ENCODE peak calls at places on chromosomes 1 and 21, in five cellular contexts. N is brain microvascular endothelial cell, U is tibial nerve, A is GM12865, S is A549. I is an unnamed sample.

GRCh38 chr21:44831227-44831626 is 13.4 kb upstream of the SUMO3 start:
- DNase-seq in N (no peak), U (no peak), A (no peak), S (no peak), I (no peak)

GRCh38 chr1:114716304-114717158 is at the start of gene NRAS:
- DNase-seq in N (peak), U (peak), A (peak), S (peak), I (peak)

GRCh38 chr1:246597340-246597739 is 31.1 kb downstream of the CNST start:
- DNase-seq in N (peak), U (no peak), A (no peak), S (no peak), I (peak)

GRCh38 chr21:28554660-28555475 is 437.8 kb downstream of the LTN1 start:
- DNase-seq in N (peak), U (no peak), A (no peak), S (no peak), I (no peak)

GRCh38 chr1:29237906-29238600 is 1.7 kb downstream of the PTPRU start:
- DNase-seq in N (peak), U (no peak), A (no peak), S (no peak), I (no peak)

GRCh38 chr1:31180338-31180737 is 59.3 kb downstream of the NKAIN1 start:
- DNase-seq in N (no peak), U (no peak), A (no peak), S (no peak), I (no peak)

GRCh38 chr1:152109998-152110294 is 5.3 kb downstream of the TCHH start:
- DNase-seq in N (no peak), U (no peak), A (no peak), S (no peak), I (no peak)

GRCh38 chr1:219927298-219927955 is 930 bp downstream of the SLC30A10 start:
- DNase-seq in N (no peak), U (no peak), A (no peak), S (no peak), I (no peak)

GRCh38 chr21:44486302-44486701 is 31.0 kb downstream of the LRRC3 start:
- DNase-seq in N (no peak), U (no peak), A (no peak), S (no peak), I (no peak)

GRCh38 chr1:242017580-242018233 is 18.8 kb upstream of the MAP1LC3C start:
- DNase-seq in N (peak), U (peak), A (peak), S (peak), I (no peak)

GRCh38 chr1:176462671-176463225 is at the start of gene PAPPA2:
- DNase-seq in N (no peak), U (no peak), A (no peak), S (no peak), I (no peak)

GRCh38 chr1:187943606-187944403 is 1115.1 kb downstream of the PLA2G4A start:
- DNase-seq in N (no peak), U (no peak), A (no peak), S (no peak), I (no peak)

GRCh38 chr1:67590329-67590728 is 94.7 kb upstream of the GADD45A start:
- DNase-seq in N (peak), U (peak), A (no peak), S (no peak), I (peak)

GRCh38 chr1:201676651-201677050 is 137.7 kb downstream of the NAV1 start:
- DNase-seq in N (no peak), U (no peak), A (no peak), S (no peak), I (no peak)

GRCh38 chr1:220810179-220810653 is 23.5 kb downstream of the MTARC1 start:
- DNase-seq in N (peak), U (peak), A (peak), S (peak), I (no peak)

GRCh38 chr1:53581476-53581875 is 122.3 kb downstream of the DMRTB1 start:
- DNase-seq in N (no peak), U (no peak), A (no peak), S (no peak), I (no peak)

GRCh38 chr21:32994305-32994704 is 31.4 kb upstream of the OLIG2 start:
- DNase-seq in N (peak), U (no peak), A (peak), S (no peak), I (no peak)

GRCh38 chr1:29176567-29176966 is 5.1 kb downstream of the SRSF4 start:
- DNase-seq in N (no peak), U (no peak), A (no peak), S (no peak), I (peak)

GRCh38 chr1:163472267-163472666 is 150.5 kb downstream of the NUF2 start:
- DNase-seq in N (no peak), U (no peak), A (no peak), S (no peak), I (no peak)

GRCh38 chr1:230399321-230400006 is 26.7 kb downstream of the PGBD5 start:
- DNase-seq in N (no peak), U (no peak), A (no peak), S (no peak), I (no peak)

GRCh38 chr1:11505591-11506538 is 26.9 kb downstream of the DISP3 start:
- DNase-seq in N (no peak), U (no peak), A (no peak), S (no peak), I (no peak)

GRCh38 chr1:18641005-18641941 is 10.6 kb downstream of the PAX7 start:
- DNase-seq in N (no peak), U (no peak), A (no peak), S (no peak), I (no peak)

GRCh38 chr1:35031103-35031452 is 667 bp downstream of the ZMYM6 start:
- DNase-seq in N (peak), U (no peak), A (peak), S (peak), I (no peak)

GRCh38 chr1:161948435-161948834 is 75.2 kb downstream of the OLFML2B start:
- DNase-seq in N (no peak), U (no peak), A (no peak), S (no peak), I (no peak)

GRCh38 chr21:32437729-32438128 is 25.2 kb downstream of the EVA1C start:
- DNase-seq in N (no peak), U (no peak), A (no peak), S (no peak), I (no peak)

DNA sequence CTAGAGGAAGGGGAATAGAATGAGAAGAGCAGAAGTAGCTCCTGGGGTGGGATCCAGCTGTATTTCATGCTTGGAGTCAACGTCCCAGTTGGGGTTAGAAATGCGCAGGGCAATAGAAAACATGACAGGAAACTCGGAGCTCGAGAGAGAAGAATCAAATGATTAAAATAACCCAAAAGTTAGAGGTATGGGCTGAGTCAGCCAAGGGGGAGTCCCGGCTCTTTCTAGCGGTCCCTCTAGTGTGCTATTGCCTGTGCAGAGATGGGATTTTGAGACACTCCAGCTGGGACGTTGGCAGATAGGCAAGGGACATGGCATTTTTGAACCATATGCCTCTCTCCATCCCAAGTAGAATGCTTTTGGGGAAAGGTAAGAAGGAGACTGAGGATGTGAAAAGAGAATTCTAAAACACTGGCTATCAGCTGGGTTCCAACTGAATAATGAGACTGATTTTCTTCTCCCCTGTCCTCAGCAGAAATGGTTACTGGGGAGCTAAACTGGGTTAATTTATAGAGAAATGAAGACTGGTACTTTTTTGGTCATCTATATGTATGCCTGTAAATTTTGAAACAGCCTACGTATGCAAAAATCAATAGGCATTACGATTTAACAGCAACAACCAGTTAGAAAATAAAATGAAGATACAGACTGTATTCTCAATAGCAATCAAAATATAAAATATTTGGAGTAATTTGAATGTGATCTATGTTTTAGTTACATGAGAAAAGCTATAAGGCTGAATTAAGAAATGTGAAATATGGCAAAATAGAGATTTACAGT is 7.0 kb upstream of the VPS26C start:
- DNase-seq in N (no peak), U (no peak), A (peak), S (no peak), I (no peak)
- H3K4me3 ChIP-seq in N (no peak), U (no peak), A (peak), S (no peak), I (no peak)

DNA sequence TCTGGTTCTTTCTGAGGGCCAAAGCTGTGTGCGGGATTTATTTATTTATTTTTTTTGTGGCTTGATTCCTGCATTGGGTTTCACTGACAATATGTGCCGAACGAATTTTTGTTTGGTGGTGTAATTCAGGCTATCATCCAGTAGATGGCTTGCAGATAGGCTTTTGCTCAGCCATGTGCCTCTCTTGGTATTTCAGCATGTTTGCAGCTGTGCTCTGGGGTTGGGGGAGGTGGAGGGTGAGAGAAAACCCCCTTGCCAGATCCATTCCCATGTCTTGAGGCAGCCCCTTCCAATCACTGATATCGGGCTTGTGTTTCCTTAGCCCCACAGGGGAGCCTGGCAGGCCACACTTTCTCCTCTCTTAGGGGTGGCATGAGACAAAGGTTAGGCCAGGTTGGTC is 302.4 kb downstream of the PTGER3 start:
- DNase-seq in N (no peak), U (no peak), A (no peak), S (no peak), I (no peak)
- TF ChIP-seq CTCF in N (no peak), U (no peak), A (peak), S (no peak), I (peak)

GRCh38 chr1:37318490-37318889 is 155.9 kb upstream of the ZC3H12A start:
- DNase-seq in N (no peak), U (no peak), A (no peak), S (no peak), I (no peak)

GRCh38 chr1:37323486-37324377 is 150.6 kb upstream of the ZC3H12A start:
- DNase-seq in N (peak), U (no peak), A (peak), S (peak), I (no peak)

GRCh38 chr1:37315236-37315870 is 159.0 kb upstream of the ZC3H12A start:
- DNase-seq in N (no peak), U (no peak), A (no peak), S (no peak), I (no peak)

GRCh38 chr1:37317870-37318431 is 156.4 kb upstream of the ZC3H12A start:
- DNase-seq in N (no peak), U (no peak), A (no peak), S (no peak), I (no peak)

GRCh38 chr1:37319284-37319683 is 155.1 kb upstream of the ZC3H12A start:
- DNase-seq in N (no peak), U (no peak), A (no peak), S (no peak), I (no peak)
- H3K4me3 ChIP-seq in N (no peak), U (no peak), A (no peak), S (no peak), I (no peak)

DNA sequence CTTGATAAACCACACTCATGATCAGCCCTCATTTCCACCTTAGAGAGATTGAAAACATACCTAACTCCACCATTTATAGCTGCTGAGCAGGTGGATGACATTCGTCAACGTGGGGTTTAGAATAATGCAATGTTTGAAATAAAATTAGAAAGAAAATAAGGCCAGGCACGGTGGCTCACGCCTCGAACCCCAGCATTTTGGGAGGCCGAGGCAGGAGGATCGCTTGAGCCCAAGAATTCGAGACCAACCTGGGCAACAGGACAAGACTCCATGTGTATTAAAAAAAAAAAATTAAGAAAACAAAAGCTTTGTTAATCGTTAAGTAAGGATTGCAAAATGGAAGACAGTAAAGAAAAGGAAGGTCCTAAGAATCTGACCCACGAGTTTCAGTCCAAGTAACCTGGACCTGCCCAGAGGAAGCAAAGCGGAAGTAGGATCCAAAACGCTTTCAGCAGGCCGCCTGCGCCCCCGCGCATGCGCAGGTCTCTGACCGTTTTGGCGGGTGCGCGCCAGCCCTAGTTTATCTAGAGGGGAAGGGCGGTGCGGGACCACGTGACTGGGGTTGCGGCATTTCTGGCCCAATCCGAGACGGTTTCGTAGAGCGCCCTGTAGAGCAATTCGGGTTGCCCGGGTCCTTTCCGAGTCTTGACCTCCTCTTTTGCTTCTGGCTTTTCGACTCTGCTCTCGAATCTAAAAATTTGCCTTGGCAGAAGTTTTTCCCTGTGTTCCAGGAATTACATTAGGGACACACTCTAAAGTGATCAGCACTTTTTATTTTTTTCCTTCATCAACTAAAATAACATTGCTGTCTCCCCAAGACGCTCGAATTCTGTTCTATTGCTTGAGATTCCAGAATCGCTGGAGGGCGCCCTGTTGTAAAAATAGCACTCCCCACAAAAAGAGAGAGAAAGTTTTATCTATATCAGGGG is 22.5 kb downstream of the ANP32E start:
- DNase-seq in N (peak), U (peak), A (peak), S (peak), I (peak)
- TF ChIP-seq CTCF in N (peak), U (no peak), A (no peak), S (peak), I (peak)

DNA sequence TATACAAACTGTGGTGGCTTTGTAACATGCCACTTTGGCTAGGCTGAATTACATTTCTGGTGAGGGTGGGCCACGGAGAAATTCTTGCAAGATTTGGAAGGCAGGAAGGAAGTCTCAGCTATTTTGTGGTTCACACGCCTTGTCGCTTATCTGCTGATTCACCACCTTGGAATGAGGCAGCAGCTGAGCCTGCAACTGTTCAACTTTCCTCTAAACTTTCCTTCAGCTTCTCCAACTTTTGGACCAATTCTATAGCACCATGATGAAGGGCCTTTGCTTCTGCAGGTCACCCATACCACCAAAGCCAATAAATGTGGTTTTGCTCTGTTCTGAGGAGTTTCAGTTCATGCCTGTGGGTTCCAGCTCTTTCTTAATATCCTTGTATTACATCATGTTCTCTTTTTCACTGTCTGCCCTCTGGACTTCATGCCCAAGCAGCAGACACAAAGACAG is 337.6 kb upstream of the SNX7 start:
- DNase-seq in N (peak), U (peak), A (no peak), S (peak), I (peak)
- H3K4me3 ChIP-seq in N (no peak), U (no peak), A (no peak), S (no peak), I (no peak)

DNA sequence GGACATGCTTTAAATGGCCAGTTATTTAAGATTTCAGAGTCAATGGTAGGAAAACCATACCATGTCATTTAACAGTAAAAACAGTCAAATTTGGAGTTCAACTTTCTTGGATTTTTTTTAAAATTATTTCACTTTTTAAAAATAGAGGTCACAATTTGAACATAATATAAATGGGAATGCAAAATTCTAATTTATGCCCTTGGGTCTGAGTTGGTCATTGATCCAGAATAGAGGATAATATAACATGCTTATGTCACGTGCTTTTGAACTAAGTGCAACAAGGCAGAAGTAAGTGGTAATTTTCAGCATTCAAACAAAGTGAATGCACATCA is 113.1 kb upstream of the SLC35F3 start:
- DNase-seq in N (no peak), U (no peak), A (no peak), S (no peak), I (no peak)
- TF ChIP-seq CTCF in N (no peak), U (no peak), A (no peak), S (no peak), I (no peak)